ENCODE peak calls at places on chromosomes 16 and 17, in ten cellular contexts. One of them, this sample, is unnamed.

GRCh38 chr17:77609553-77610517 is 348.7 kb upstream of the TNRC6C start:
- DNase-seq in pancreas: no peak
- DNase-seq in stomach: no peak
- DNase-seq in left ventricle myocardium inferior: no peak
- DNase-seq in bronchial epithelial cell: no peak
- DNase-seq in body of pancreas: no peak
- DNase-seq in lung: no peak
- DNase-seq in colonic mucosa: peak; percentile 41
- DNase-seq in AG09309: no peak
- DNase-seq in AG04450: no peak
- DNase-seq in this sample: no peak

GRCh38 chr16:67767953-67768352 is 38.4 kb downstream of the RANBP10 start:
- DNase-seq in pancreas: no peak
- DNase-seq in stomach: no peak
- DNase-seq in left ventricle myocardium inferior: no peak
- DNase-seq in bronchial epithelial cell: peak; percentile 75
- DNase-seq in body of pancreas: no peak
- DNase-seq in lung: no peak
- DNase-seq in colonic mucosa: no peak
- DNase-seq in AG09309: peak; percentile 32
- DNase-seq in AG04450: peak; percentile 39
- DNase-seq in this sample: peak; percentile 28

GRCh38 chr17:74276051-74276476 is 2.0 kb downstream of the DNAI2 start:
- DNase-seq in pancreas: no peak
- DNase-seq in stomach: no peak
- DNase-seq in left ventricle myocardium inferior: peak; percentile 66
- DNase-seq in bronchial epithelial cell: no peak
- DNase-seq in body of pancreas: no peak
- DNase-seq in lung: no peak
- DNase-seq in colonic mucosa: no peak
- DNase-seq in AG09309: no peak
- DNase-seq in AG04450: no peak
- DNase-seq in this sample: no peak

GRCh38 chr16:31471241-31471874 is 594 bp upstream of the TGFB1I1 start:
- DNase-seq in pancreas: no peak
- DNase-seq in stomach: no peak
- DNase-seq in left ventricle myocardium inferior: no peak
- DNase-seq in bronchial epithelial cell: no peak
- DNase-seq in body of pancreas: no peak
- DNase-seq in lung: no peak
- DNase-seq in colonic mucosa: no peak
- DNase-seq in AG09309: no peak
- DNase-seq in AG04450: no peak
- DNase-seq in this sample: no peak

GRCh38 chr16:86396918-86397317 is 113.4 kb upstream of the FOXF1 start:
- DNase-seq in pancreas: no peak
- DNase-seq in stomach: no peak
- DNase-seq in left ventricle myocardium inferior: no peak
- DNase-seq in bronchial epithelial cell: no peak
- DNase-seq in body of pancreas: no peak
- DNase-seq in lung: no peak
- DNase-seq in colonic mucosa: peak; percentile 38
- DNase-seq in AG09309: peak; percentile 90
- DNase-seq in AG04450: peak; percentile 88
- DNase-seq in this sample: peak; percentile 65

GRCh38 chr16:240559-240958 is 5.9 kb downstream of the FAM234A start:
- DNase-seq in pancreas: no peak
- DNase-seq in stomach: no peak
- DNase-seq in left ventricle myocardium inferior: no peak
- DNase-seq in bronchial epithelial cell: no peak
- DNase-seq in body of pancreas: no peak
- DNase-seq in lung: no peak
- DNase-seq in colonic mucosa: no peak
- DNase-seq in AG09309: no peak
- DNase-seq in AG04450: no peak
- DNase-seq in this sample: no peak

GRCh38 chr17:75151893-75152292 is 2.4 kb downstream of the JPT1 start:
- DNase-seq in pancreas: no peak
- DNase-seq in stomach: no peak
- DNase-seq in left ventricle myocardium inferior: no peak
- DNase-seq in bronchial epithelial cell: no peak
- DNase-seq in body of pancreas: no peak
- DNase-seq in lung: no peak
- DNase-seq in colonic mucosa: no peak
- DNase-seq in AG09309: no peak
- DNase-seq in AG04450: no peak
- DNase-seq in this sample: no peak

GRCh38 chr17:6070280-6070894 is at the start of gene WSCD1:
- DNase-seq in pancreas: peak; percentile 39
- DNase-seq in stomach: peak; percentile 45
- DNase-seq in left ventricle myocardium inferior: no peak
- DNase-seq in bronchial epithelial cell: no peak
- DNase-seq in body of pancreas: peak; percentile 36
- DNase-seq in lung: no peak
- DNase-seq in colonic mucosa: peak; percentile 24
- DNase-seq in AG09309: no peak
- DNase-seq in AG04450: no peak
- DNase-seq in this sample: no peak

GRCh38 chr17:19958023-19958422 is 19.6 kb downstream of the AKAP10 start:
- DNase-seq in pancreas: no peak
- DNase-seq in stomach: no peak
- DNase-seq in left ventricle myocardium inferior: no peak
- DNase-seq in bronchial epithelial cell: peak; percentile 81
- DNase-seq in body of pancreas: no peak
- DNase-seq in lung: no peak
- DNase-seq in colonic mucosa: no peak
- DNase-seq in AG09309: peak; percentile 82
- DNase-seq in AG04450: peak; percentile 76
- DNase-seq in this sample: peak; percentile 82

GRCh38 chr16:31508706-31509523 is 724 bp upstream of the RUSF1 start:
- DNase-seq in pancreas: no peak
- DNase-seq in stomach: no peak
- DNase-seq in left ventricle myocardium inferior: no peak
- DNase-seq in bronchial epithelial cell: peak; percentile 20
- DNase-seq in body of pancreas: no peak
- DNase-seq in lung: no peak
- DNase-seq in colonic mucosa: no peak
- DNase-seq in AG09309: no peak
- DNase-seq in AG04450: no peak
- DNase-seq in this sample: peak; percentile 23

GRCh38 chr17:74530751-74531150 is 524 bp downstream of the CD300LB start:
- DNase-seq in pancreas: no peak
- DNase-seq in stomach: no peak
- DNase-seq in left ventricle myocardium inferior: no peak
- DNase-seq in bronchial epithelial cell: no peak
- DNase-seq in body of pancreas: no peak
- DNase-seq in lung: no peak
- DNase-seq in colonic mucosa: no peak
- DNase-seq in AG09309: no peak
- DNase-seq in AG04450: no peak
- DNase-seq in this sample: no peak

GRCh38 chr16:84368327-84368996 is at the start of gene ATP2C2:
- DNase-seq in pancreas: peak; percentile 43
- DNase-seq in stomach: peak; percentile 78
- DNase-seq in left ventricle myocardium inferior: no peak
- DNase-seq in bronchial epithelial cell: no peak
- DNase-seq in body of pancreas: peak; percentile 56
- DNase-seq in lung: peak; percentile 66
- DNase-seq in colonic mucosa: peak; percentile 91
- DNase-seq in AG09309: no peak
- DNase-seq in AG04450: no peak
- DNase-seq in this sample: no peak

GRCh38 chr16:7315813-7316212 is 16.8 kb upstream of the RBFOX1 start:
- DNase-seq in pancreas: no peak
- DNase-seq in stomach: no peak
- DNase-seq in left ventricle myocardium inferior: no peak
- DNase-seq in bronchial epithelial cell: no peak
- DNase-seq in body of pancreas: no peak
- DNase-seq in lung: no peak
- DNase-seq in colonic mucosa: no peak
- DNase-seq in AG09309: no peak
- DNase-seq in AG04450: no peak
- DNase-seq in this sample: no peak

GRCh38 chr16:67164599-67165061 is at the start of gene HSF4:
- DNase-seq in pancreas: no peak
- DNase-seq in stomach: peak; percentile 79
- DNase-seq in left ventricle myocardium inferior: peak; percentile 75
- DNase-seq in bronchial epithelial cell: no peak
- DNase-seq in body of pancreas: no peak
- DNase-seq in lung: peak; percentile 61
- DNase-seq in colonic mucosa: peak; percentile 78
- DNase-seq in AG09309: no peak
- DNase-seq in AG04450: no peak
- DNase-seq in this sample: no peak

GRCh38 chr17:56290486-56291118 is 137.3 kb downstream of the ANKFN1 start:
- DNase-seq in pancreas: no peak
- DNase-seq in stomach: no peak
- DNase-seq in left ventricle myocardium inferior: no peak
- DNase-seq in bronchial epithelial cell: no peak
- DNase-seq in body of pancreas: no peak
- DNase-seq in lung: no peak
- DNase-seq in colonic mucosa: no peak
- DNase-seq in AG09309: no peak
- DNase-seq in AG04450: no peak
- DNase-seq in this sample: no peak

DNA sequence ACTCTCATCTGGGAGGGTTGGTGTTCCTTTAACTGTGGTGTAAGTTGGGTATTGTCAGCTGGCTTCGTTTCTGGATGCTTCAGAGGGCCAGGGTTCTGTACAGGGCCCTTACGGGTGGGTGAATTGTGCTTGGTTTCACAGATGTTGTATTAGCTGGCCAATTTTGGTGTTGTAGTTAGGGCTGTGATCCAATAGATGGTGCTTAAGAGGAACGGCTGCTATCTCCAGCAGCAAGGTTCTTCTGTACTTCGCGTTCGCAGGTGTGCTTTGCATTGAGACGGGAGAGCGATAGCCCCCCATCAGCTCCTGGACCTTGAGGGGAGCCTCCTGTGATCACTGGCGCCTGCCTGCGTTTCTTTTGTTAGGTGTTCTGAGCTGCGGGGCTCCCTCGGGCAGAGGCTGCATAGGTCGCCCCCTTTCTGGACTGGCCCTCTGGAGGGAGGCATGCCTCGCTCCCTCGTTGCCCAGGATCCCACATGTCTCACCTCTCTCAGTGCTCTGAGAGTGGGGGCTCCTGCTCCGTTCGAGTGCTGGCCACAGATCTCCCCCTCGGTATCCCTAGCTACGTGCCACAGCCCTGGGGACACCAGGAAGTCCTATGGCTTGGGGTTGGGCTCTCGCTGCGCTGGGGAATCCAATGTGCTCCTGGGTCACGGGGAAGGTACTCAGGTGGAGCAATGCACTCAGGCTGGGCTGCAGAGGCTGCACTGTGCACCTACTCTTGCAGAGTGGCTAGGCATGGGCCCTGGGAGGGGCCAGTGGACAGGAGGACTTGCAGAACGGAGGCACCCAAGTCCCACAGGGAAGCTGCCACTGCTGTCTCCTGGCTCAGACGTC is 844 bp upstream of the PRDM7 start:
- DNase-seq in pancreas: peak; percentile 44
- DNase-seq in stomach: no peak
- DNase-seq in left ventricle myocardium inferior: no peak
- DNase-seq in bronchial epithelial cell: peak; percentile 7
- DNase-seq in body of pancreas: peak; percentile 32
- DNase-seq in lung: no peak
- DNase-seq in colonic mucosa: peak; percentile 41
- DNase-seq in AG09309: no peak
- DNase-seq in AG04450: no peak
- DNase-seq in this sample: no peak
- H3K4me3 ChIP-seq in pancreas: no peak overlapping the region
- H3K4me3 ChIP-seq in stomach: peak overlapping the region; percentile 45
- H3K4me3 ChIP-seq in left ventricle myocardium inferior: peak overlapping the region; percentile 64
- H3K4me3 ChIP-seq in bronchial epithelial cell: peak overlapping the region; percentile 33
- H3K4me3 ChIP-seq in body of pancreas: no peak overlapping the region
- H3K4me3 ChIP-seq in lung: no peak overlapping the region
- H3K4me3 ChIP-seq in colonic mucosa: peak overlapping the region; percentile 29
- H3K4me3 ChIP-seq in AG09309: peak overlapping the region; percentile 45
- H3K4me3 ChIP-seq in AG04450: peak overlapping the region; percentile 29
- H3K4me3 ChIP-seq in this sample: peak overlapping the region; percentile 30

GRCh38 chr16:19980866-19981265 is 92.8 kb downstream of the GPR139 start:
- DNase-seq in pancreas: peak; percentile 14
- DNase-seq in stomach: no peak
- DNase-seq in left ventricle myocardium inferior: no peak
- DNase-seq in bronchial epithelial cell: no peak
- DNase-seq in body of pancreas: peak; percentile 18
- DNase-seq in lung: no peak
- DNase-seq in colonic mucosa: no peak
- DNase-seq in AG09309: no peak
- DNase-seq in AG04450: no peak
- DNase-seq in this sample: no peak
- TF ChIP-seq CTCF in pancreas: peak; percentile 34
- TF ChIP-seq CTCF in stomach: no peak
- TF ChIP-seq CTCF in left ventricle myocardium inferior: no peak
- TF ChIP-seq CTCF in bronchial epithelial cell: peak; percentile 7
- TF ChIP-seq CTCF in body of pancreas: peak; percentile 46
- TF ChIP-seq CTCF in lung: no peak
- TF ChIP-seq CTCF in colonic mucosa: peak; percentile 31
- TF ChIP-seq CTCF in AG09309: no peak
- TF ChIP-seq CTCF in AG04450: peak; percentile 37
- TF ChIP-seq CTCF in this sample: no peak

DNA sequence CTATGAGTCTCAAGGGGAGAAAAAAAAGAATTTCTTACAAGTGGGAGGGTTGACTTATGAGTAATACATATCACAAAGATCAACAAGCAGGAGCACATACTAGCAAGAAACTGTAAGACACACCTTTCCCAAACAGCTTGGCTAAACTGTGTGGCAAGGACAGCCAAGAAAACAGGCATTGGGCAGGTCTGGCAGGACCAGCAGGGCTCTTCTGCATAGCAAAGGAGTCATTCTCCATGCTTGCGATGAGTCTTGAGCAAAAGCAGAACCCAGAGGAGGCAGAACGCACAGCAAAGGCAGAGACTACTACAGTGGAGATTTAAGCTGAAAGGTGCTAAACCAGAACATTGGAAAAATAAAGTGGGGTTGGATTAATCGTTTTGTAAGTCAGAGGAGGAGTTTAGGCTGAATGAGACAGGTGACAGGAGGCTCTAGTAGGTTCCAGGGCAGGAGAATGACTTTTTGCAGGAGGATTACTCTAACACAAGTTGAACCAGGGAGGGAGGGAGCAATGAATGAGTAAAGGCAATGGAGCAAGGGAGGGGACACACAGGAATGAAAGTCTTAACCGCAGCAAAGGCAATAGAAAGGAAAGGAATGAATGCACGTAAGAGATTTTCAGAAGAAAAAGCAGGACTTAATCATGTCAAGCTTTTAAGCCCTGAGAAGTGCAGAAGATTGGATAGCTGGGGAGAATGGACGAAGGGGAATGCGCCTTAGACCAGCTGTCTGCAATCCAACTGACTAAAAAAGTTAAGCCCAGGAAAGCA is 2.7 kb downstream of the N4BP1 start:
- DNase-seq in pancreas: peak; percentile 54
- DNase-seq in stomach: peak; percentile 76
- DNase-seq in left ventricle myocardium inferior: no peak
- DNase-seq in bronchial epithelial cell: peak; percentile 99
- DNase-seq in body of pancreas: no peak
- DNase-seq in lung: peak; percentile 74
- DNase-seq in colonic mucosa: peak; percentile 76
- DNase-seq in AG09309: peak; percentile 61
- DNase-seq in AG04450: no peak
- DNase-seq in this sample: peak; percentile 23
- H3K4me3 ChIP-seq in pancreas: no peak overlapping the region
- H3K4me3 ChIP-seq in stomach: peak overlapping the region; percentile 98
- H3K4me3 ChIP-seq in left ventricle myocardium inferior: peak overlapping the region; percentile 95
- H3K4me3 ChIP-seq in bronchial epithelial cell: peak overlapping the region; percentile 87
- H3K4me3 ChIP-seq in body of pancreas: no peak overlapping the region
- H3K4me3 ChIP-seq in lung: no peak overlapping the region
- H3K4me3 ChIP-seq in colonic mucosa: no peak overlapping the region
- H3K4me3 ChIP-seq in AG09309: no peak overlapping the region
- H3K4me3 ChIP-seq in AG04450: peak overlapping the region; percentile 27
- H3K4me3 ChIP-seq in this sample: no peak overlapping the region

GRCh38 chr17:60036796-60037677 is 41.7 kb downstream of the HEATR6 start:
- DNase-seq in pancreas: peak; percentile 73
- DNase-seq in stomach: peak; percentile 80
- DNase-seq in left ventricle myocardium inferior: peak; percentile 50
- DNase-seq in bronchial epithelial cell: peak; percentile 65
- DNase-seq in body of pancreas: peak; percentile 75
- DNase-seq in lung: peak; percentile 62
- DNase-seq in colonic mucosa: peak; percentile 69
- DNase-seq in AG09309: no peak
- DNase-seq in AG04450: peak; percentile 37
- DNase-seq in this sample: no peak
- TF ChIP-seq CTCF in pancreas: peak; percentile 83
- TF ChIP-seq CTCF in stomach: peak; percentile 93
- TF ChIP-seq CTCF in left ventricle myocardium inferior: peak; percentile 92
- TF ChIP-seq CTCF in bronchial epithelial cell: peak; percentile 98
- TF ChIP-seq CTCF in body of pancreas: peak; percentile 79
- TF ChIP-seq CTCF in lung: peak; percentile 68
- TF ChIP-seq CTCF in colonic mucosa: peak; percentile 82
- TF ChIP-seq CTCF in AG09309: peak; percentile 94
- TF ChIP-seq CTCF in AG04450: peak; percentile 97
- TF ChIP-seq CTCF in this sample: peak; percentile 97

This sample was measured in AG04449.